ENCODE peak calls at places on chromosomes 12 and 14, in seven cellular contexts. F is fibroblast of villous mesenchyme, V is AG04450, G is tibial nerve, H is Karpas-422, Z is heart right ventricle, X is fibroblast of the aortic adventitia. U is an unnamed sample.

GRCh38 chr12:75888398-75888797 is 143.2 kb downstream of the PHLDA1 start:
- DNase-seq in Z (no peak), F (no peak), V (no peak), H (no peak), X (no peak), G (no peak), U (no peak)

GRCh38 chr12:128339121-128339520 is 72.2 kb downstream of the TMEM132C start:
- DNase-seq in G (no peak), H (no peak), Z (no peak), X (no peak), F (no peak), V (no peak), U (no peak)

GRCh38 chr14:75751291-75751690 is 90.2 kb downstream of the TTLL5 start:
- DNase-seq in H (no peak), X (peak; percentile 22), V (no peak), F (peak; percentile 75), G (no peak), Z (no peak), U (no peak)

GRCh38 chr14:61147369-61147897 is 133.7 kb downstream of the TMEM30B start:
- DNase-seq in V (no peak), X (peak; percentile 54), G (no peak), Z (no peak), F (no peak), H (no peak), U (no peak)

GRCh38 chr12:12333980-12334709 is 15.9 kb downstream of the MANSC1 start:
- DNase-seq in G (no peak), Z (peak; percentile 51), V (no peak), X (peak; percentile 49), H (peak; percentile 76), F (peak; percentile 61), U (peak; percentile 88)

GRCh38 chr14:61832783-61833182 is 70.6 kb downstream of the SNAPC1 start:
- DNase-seq in X (no peak), H (no peak), F (no peak), Z (no peak), G (no peak), V (no peak), U (no peak)

GRCh38 chr14:76306131-76306530 is 69.8 kb upstream of the ESRRB start:
- DNase-seq in F (no peak), X (no peak), H (no peak), V (no peak), Z (no peak), G (no peak), U (no peak)

GRCh38 chr14:104778694-104779331 is 16.7 kb downstream of the AKT1 start:
- DNase-seq in G (no peak), Z (no peak), X (no peak), H (no peak), V (no peak), F (no peak), U (peak; percentile 61)

GRCh38 chr12:5648692-5649338 is 216.9 kb downstream of the NTF3 start:
- DNase-seq in G (no peak), V (peak; percentile 3), X (no peak), Z (no peak), F (peak; percentile 5), H (peak; percentile 66), U (no peak)

GRCh38 chr12:10455766-10456165 is 2.6 kb upstream of the KLRC1 start:
- DNase-seq in G (no peak), H (no peak), X (no peak), V (no peak), Z (no peak), F (no peak), U (no peak)

GRCh38 chr12:131869871-131870418 is 24.5 kb upstream of the ULK1 start:
- DNase-seq in F (peak; percentile 57), V (no peak), X (peak; percentile 30), G (no peak), Z (no peak), H (no peak), U (no peak)

DNA sequence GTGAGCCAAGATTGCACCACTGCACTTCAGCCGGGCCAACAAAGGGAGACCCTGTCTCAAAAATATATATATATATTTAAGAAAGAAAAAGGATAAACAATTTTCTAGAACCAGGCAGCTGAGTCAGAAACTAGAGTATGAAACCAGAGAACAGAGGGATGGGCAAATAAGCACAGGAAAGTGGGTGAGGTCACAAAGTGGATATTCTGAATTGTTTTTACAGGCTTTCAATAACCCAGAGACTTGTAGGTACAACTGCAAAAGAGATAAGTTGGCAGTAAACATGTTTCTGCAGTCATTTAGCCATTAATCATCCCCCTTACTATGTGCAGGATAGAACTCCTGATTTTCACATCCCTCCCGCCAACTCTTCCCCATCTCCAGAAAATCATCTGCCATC is 94.2 kb downstream of the BTG1 start:
- DNase-seq in X (no peak), H (no peak), V (no peak), F (no peak), G (no peak), Z (no peak), U (no peak)
- H3K4me3 ChIP-seq in X (no peak overlapping the region), H (no peak overlapping the region), V (no peak overlapping the region), F (no peak overlapping the region), G (no peak overlapping the region), Z (no peak overlapping the region), U (no peak overlapping the region)

GRCh38 chr14:81638656-81639055 is 105.0 kb upstream of the SEL1L start:
- DNase-seq in G (no peak), V (no peak), Z (no peak), H (no peak), X (no peak), F (no peak), U (no peak)
- H3K4me3 ChIP-seq in G (no peak overlapping the region), V (no peak overlapping the region), Z (no peak overlapping the region), H (no peak overlapping the region), X (no peak overlapping the region), F (no peak overlapping the region), U (no peak overlapping the region)

DNA sequence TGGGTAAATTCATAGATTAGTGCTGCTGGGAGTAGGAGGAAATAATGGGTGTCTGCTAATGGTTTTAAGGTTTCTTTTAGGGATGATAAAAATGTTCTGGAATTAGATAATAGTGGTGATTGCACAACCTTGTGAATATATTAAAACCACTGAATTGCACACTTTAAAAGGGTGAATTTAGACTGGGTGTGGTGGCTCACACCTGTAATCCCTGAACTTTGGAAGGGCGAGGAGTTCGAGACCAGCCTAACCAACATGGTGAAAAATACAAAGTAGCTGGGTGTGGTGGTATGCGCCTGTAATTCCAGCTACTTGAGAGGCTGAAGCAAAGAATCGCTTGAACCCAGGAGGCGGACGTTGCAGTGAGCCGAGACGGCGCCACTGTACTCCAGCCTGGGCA is 1.3 kb downstream of the RAD52 start:
- DNase-seq in F (peak; percentile 3), Z (no peak), X (no peak), V (no peak), H (no peak), G (no peak), U (no peak)
- H3K4me3 ChIP-seq in F (peak overlapping the region; percentile 90), Z (peak overlapping the region; percentile 96), X (peak overlapping the region; percentile 96), V (peak overlapping the region; percentile 94), H (peak overlapping the region; percentile 70), G (peak overlapping the region; percentile 71), U (peak overlapping the region; percentile 86)

GRCh38 chr14:87992720-87993484 is at the start of gene GALC:
- DNase-seq in V (peak; percentile 73), H (peak; percentile 98), X (peak; percentile 85), Z (peak; percentile 95), F (peak; percentile 96), G (peak; percentile 92), U (peak; percentile 97)
- H3K4me3 ChIP-seq in V (peak within 1 kb of the TSS; percentile 69), H (peak within 1 kb of the TSS; percentile 77), X (peak within 1 kb of the TSS; percentile 64), Z (peak within 1 kb of the TSS; percentile 88), F (peak within 1 kb of the TSS; percentile 71), G (peak within 1 kb of the TSS; percentile 85), U (peak within 1 kb of the TSS; percentile 54)

GRCh38 chr12:53963434-53964314 is 9.0 kb downstream of the HOXC12 start:
- DNase-seq in G (no peak), X (no peak), V (no peak), H (no peak), Z (no peak), F (no peak), U (peak; percentile 65)

GRCh38 chr12:53960187-53961024 is 5.7 kb downstream of the HOXC12 start:
- DNase-seq in F (no peak), V (no peak), Z (no peak), H (no peak), G (no peak), X (no peak), U (peak; percentile 39)

GRCh38 chr12:53963005-53963404 is 8.3 kb downstream of the HOXC12 start:
- DNase-seq in G (no peak), V (no peak), H (no peak), F (no peak), X (no peak), Z (no peak), U (no peak)

GRCh38 chr12:53959314-53959713 is 4.6 kb downstream of the HOXC12 start:
- DNase-seq in Z (no peak), F (no peak), H (no peak), V (no peak), X (no peak), G (no peak), U (no peak)

DNA sequence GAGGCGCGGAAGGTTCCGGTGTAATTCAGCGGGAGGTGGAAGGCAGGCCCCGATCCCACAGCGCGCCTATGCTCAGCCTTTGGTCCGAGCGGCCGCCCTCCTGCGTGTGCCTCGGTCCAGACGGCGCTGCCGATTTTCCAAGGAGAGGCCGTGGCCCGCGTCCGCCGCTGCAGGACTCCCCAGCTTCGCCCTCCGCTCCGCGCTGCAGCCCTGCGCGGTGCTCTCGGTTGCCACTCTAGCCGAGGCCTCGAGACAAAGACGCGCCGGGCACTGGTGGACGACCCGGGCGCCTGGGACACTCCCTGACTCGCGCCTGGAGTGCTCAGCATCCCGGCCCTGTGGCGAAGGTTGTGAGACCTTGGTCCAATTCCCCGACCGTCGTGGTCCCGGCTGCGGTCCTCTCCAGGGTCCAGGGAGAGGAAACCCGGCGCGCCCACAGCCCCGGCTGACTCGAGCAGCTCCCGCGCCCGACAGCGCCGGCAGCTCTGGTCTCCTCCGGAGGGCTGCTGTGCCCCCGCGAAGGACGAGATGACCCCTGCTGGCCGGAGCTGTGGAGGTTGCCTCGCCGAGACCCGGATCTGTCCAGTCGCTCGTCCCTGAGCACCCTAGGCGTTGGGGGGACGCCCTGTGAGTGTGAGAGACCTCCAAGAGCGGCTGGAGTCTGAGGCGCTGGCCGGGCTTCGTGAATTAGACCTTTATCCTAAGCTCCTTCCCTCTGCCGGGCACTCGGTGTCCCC is 6.5 kb downstream of the HOXC12 start:
- DNase-seq in F (no peak), X (no peak), Z (no peak), H (no peak), G (no peak), V (no peak), U (no peak)
- H3K4me3 ChIP-seq in F (no peak overlapping the region), X (no peak overlapping the region), Z (no peak overlapping the region), H (no peak overlapping the region), G (peak overlapping the region; percentile 5), V (no peak overlapping the region), U (no peak overlapping the region)